ENCODE peak calls at places on chromosomes 12 and 14, in eight cellular contexts. R is Right ventricle myocardium inferior, F is cerebellar nuclear complex, X is NCI-H524, U is right atrium auricular region, I is astrocyte of the cerebellum, E is left ventricle myocardium superior, G is G401. P is an unnamed sample.
A peak's percentile ranks its signal among the peaks of the same experiment; 100 is the strongest.

GRCh38 chr12:113048716-113049127 is 7.8 kb upstream of the DTX1 start:
- DNase-seq in R (no peak), F (no peak), X (peak; percentile 63), U (peak; percentile 71), I (peak; percentile 45), E (peak; percentile 42), G (peak; percentile 80), P (peak; percentile 77)

GRCh38 chr14:94132285-94132887 is 3.0 kb upstream of the IFI27L2 start:
- DNase-seq in R (no peak), F (no peak), X (peak; percentile 92), U (peak; percentile 75), I (peak; percentile 64), E (no peak), G (peak; percentile 80), P (peak; percentile 65)

GRCh38 chr12:70919597-70920035 is 922 bp downstream of the PTPRR start:
- DNase-seq in R (no peak), F (peak; percentile 43), X (peak; percentile 18), U (no peak), I (no peak), E (no peak), G (peak; percentile 94), P (no peak)

GRCh38 chr12:124301084-124301654 is 6.3 kb downstream of the RFLNA start:
- DNase-seq in R (no peak), F (no peak), X (no peak), U (no peak), I (no peak), E (no peak), G (no peak), P (no peak)

GRCh38 chr14:29906256-29906885 is 21.3 kb downstream of the PRKD1 start:
- DNase-seq in R (peak; percentile 66), F (no peak), X (no peak), U (no peak), I (no peak), E (no peak), G (no peak), P (no peak)

GRCh38 chr12:2084553-2085296 is 31.9 kb downstream of the CACNA1C start:
- DNase-seq in R (peak; percentile 73), F (no peak), X (no peak), U (peak; percentile 70), I (peak; percentile 16), E (peak; percentile 59), G (no peak), P (no peak)

GRCh38 chr14:33509454-33509853 is 441.4 kb downstream of the EGLN3 start:
- DNase-seq in R (no peak), F (no peak), X (no peak), U (no peak), I (no peak), E (no peak), G (no peak), P (no peak)

GRCh38 chr12:68119724-68120211 is 39.8 kb downstream of the IFNG start:
- DNase-seq in R (no peak), F (no peak), X (no peak), U (no peak), I (no peak), E (no peak), G (no peak), P (peak; percentile 41)

GRCh38 chr12:103470664-103471063 is 25.1 kb downstream of the C12orf42 start:
- DNase-seq in R (no peak), F (no peak), X (no peak), U (no peak), I (no peak), E (no peak), G (no peak), P (no peak)

GRCh38 chr12:109512608-109513007 is 35.2 kb downstream of the UBE3B start:
- DNase-seq in R (no peak), F (no peak), X (peak; percentile 15), U (no peak), I (peak; percentile 19), E (no peak), G (no peak), P (no peak)

GRCh38 chr12:84599539-84599938 is 313.1 kb downstream of the SLC6A15 start:
- DNase-seq in R (no peak), F (no peak), X (no peak), U (no peak), I (peak; percentile 3), E (no peak), G (no peak), P (no peak)

GRCh38 chr14:33120966-33121365 is 182.3 kb downstream of the NPAS3 start:
- DNase-seq in R (no peak), F (no peak), X (no peak), U (no peak), I (no peak), E (no peak), G (no peak), P (no peak)

P was measured in GM13977.